ENCODE peak calls at places on chromosomes 4 and X, in five cellular contexts. K is right cardiac atrium, N is GDM1, Y is left ventricle myocardium superior, D is HT-29. Q is an unnamed sample.

GRCh38 chr4:145298885-145299284 is 118.5 kb upstream of the OTUD4 start:
- DNase-seq in K (no peak), N (no peak), Y (no peak), D (no peak), Q (no peak)

GRCh38 chrX:140422501-140422900 is 82.4 kb downstream of the SOX3 start:
- DNase-seq in K (no peak), N (no peak), Y (no peak), D (no peak), Q (no peak)

GRCh38 chr4:146957252-146957651 is 11.6 kb upstream of the TTC29 start:
- DNase-seq in K (no peak), N (no peak), Y (no peak), D (no peak), Q (no peak)

GRCh38 chr4:83618431-83618830 is 82.5 kb downstream of the GPAT3 start:
- DNase-seq in K (no peak), N (peak; percentile 29), Y (peak; percentile 41), D (peak; percentile 58), Q (peak; percentile 54)

GRCh38 chr4:45155081-45155777 is 428.9 kb upstream of the GNPDA2 start:
- DNase-seq in K (no peak), N (no peak), Y (no peak), D (no peak), Q (no peak)

GRCh38 chr4:162038112-162038511 is 125.7 kb downstream of the FSTL5 start:
- DNase-seq in K (no peak), N (no peak), Y (no peak), D (no peak), Q (no peak)

GRCh38 chr4:29549308-29549707 is 1170.9 kb upstream of the PCDH7 start:
- DNase-seq in K (no peak), N (no peak), Y (no peak), D (no peak), Q (no peak)

GRCh38 chr4:123408471-123409084 is 12.0 kb downstream of the SPRY1 start:
- DNase-seq in K (no peak), N (no peak), Y (no peak), D (no peak), Q (no peak)

GRCh38 chr4:65645185-65645584 is 25.1 kb downstream of the EPHA5 start:
- DNase-seq in K (no peak), N (no peak), Y (no peak), D (no peak), Q (no peak)

GRCh38 chr4:153785830-153786721 is 2.8 kb downstream of the SFRP2 start:
- DNase-seq in K (no peak), N (no peak), Y (no peak), D (peak; percentile 30), Q (no peak)

GRCh38 chrX:27555514-27555913 is 34.6 kb upstream of the DCAF8L2 start:
- DNase-seq in K (no peak), N (no peak), Y (no peak), D (peak; percentile 41), Q (no peak)

GRCh38 chr4:71126719-71127118 is 133.3 kb downstream of the DCK start:
- DNase-seq in K (no peak), N (no peak), Y (no peak), D (peak; percentile 59), Q (no peak)

GRCh38 chr4:110629214-110629754 is 6.4 kb upstream of the PITX2 start:
- DNase-seq in K (no peak), N (no peak), Y (no peak), D (no peak), Q (no peak)

GRCh38 chrX:12360389-12360788 is 222.1 kb downstream of the FRMPD4 start:
- DNase-seq in K (no peak), N (no peak), Y (no peak), D (no peak), Q (no peak)

GRCh38 chr4:10738826-10739489 is 54.4 kb upstream of the CLNK start:
- DNase-seq in K (no peak), N (no peak), Y (no peak), D (no peak), Q (no peak)

GRCh38 chr4:123967360-123967759 is 570.8 kb downstream of the SPRY1 start:
- DNase-seq in K (no peak), N (no peak), Y (no peak), D (no peak), Q (no peak)

GRCh38 chr4:23455482-23455881 is 434.4 kb downstream of the PPARGC1A start:
- DNase-seq in K (no peak), N (no peak), Y (no peak), D (peak; percentile 37), Q (no peak)

GRCh38 chrX:7147431-7147977 is at the start of gene STS:
- DNase-seq in K (peak; percentile 70), N (peak; percentile 67), Y (peak; percentile 72), D (peak; percentile 29), Q (peak; percentile 83)

GRCh38 chrX:115344885-115345653 is 55.6 kb downstream of the LUZP4 start:
- DNase-seq in K (peak; percentile 87), N (no peak), Y (peak; percentile 80), D (peak; percentile 73), Q (peak; percentile 87)

GRCh38 chr4:22003878-22004277 is 55.3 kb upstream of the KCNIP4 start:
- DNase-seq in K (no peak), N (no peak), Y (no peak), D (no peak), Q (no peak)

GRCh38 chr4:26787461-26788340 is 72.9 kb upstream of the STIM2 start:
- DNase-seq in K (peak; percentile 33), N (no peak), Y (peak; percentile 54), D (peak; percentile 91), Q (no peak)

GRCh38 chr4:165096776-165097175 is 15.9 kb downstream of the TMEM192 start:
- DNase-seq in K (no peak), N (no peak), Y (no peak), D (peak; percentile 3), Q (no peak)

GRCh38 chr4:126583509-126583908 is 1049.2 kb upstream of the INTU start:
- DNase-seq in K (no peak), N (peak; percentile 12), Y (no peak), D (peak; percentile 27), Q (no peak)

GRCh38 chr4:109411964-109412363 is 21.7 kb upstream of the SEC24B start:
- DNase-seq in K (peak; percentile 53), N (no peak), Y (peak; percentile 84), D (no peak), Q (no peak)

GRCh38 chr4:149486861-149487260 is 328.8 kb downstream of the IQCM start:
- DNase-seq in K (no peak), N (no peak), Y (no peak), D (no peak), Q (no peak)

GRCh38 chr4:145871209-145871608 is 67.4 kb downstream of the ZNF827 start:
- DNase-seq in K (no peak), N (no peak), Y (no peak), D (no peak), Q (no peak)

GRCh38 chrX:104679175-104679574 is 113.2 kb downstream of the IL1RAPL2 start:
- DNase-seq in K (no peak), N (no peak), Y (no peak), D (no peak), Q (no peak)

GRCh38 chr4:3250956-3251690 is 2.2 kb downstream of the MSANTD1 start:
- DNase-seq in K (peak; percentile 8), N (no peak), Y (peak; percentile 23), D (no peak), Q (peak; percentile 85)

GRCh38 chr4:168153596-168154440 is 61.5 kb downstream of the ANXA10 start:
- DNase-seq in K (peak; percentile 73), N (peak; percentile 49), Y (peak; percentile 87), D (peak; percentile 72), Q (peak; percentile 78)

GRCh38 chr4:38371391-38371851 is 292.6 kb upstream of the KLF3 start:
- DNase-seq in K (no peak), N (no peak), Y (no peak), D (no peak), Q (no peak)

GRCh38 chrX:123348468-123348867 is 164.4 kb downstream of the GRIA3 start:
- DNase-seq in K (no peak), N (no peak), Y (no peak), D (no peak), Q (no peak)

GRCh38 chrX:14064632-14065432 is 35.1 kb upstream of the GEMIN8 start:
- DNase-seq in K (no peak), N (no peak), Y (no peak), D (peak; percentile 1), Q (no peak)

GRCh38 chrX:69150294-69150960 is 14.8 kb downstream of the PJA1 start:
- DNase-seq in K (no peak), N (no peak), Y (no peak), D (no peak), Q (no peak)

GRCh38 chr4:110085131-110085530 is 113.3 kb downstream of the ELOVL6 start:
- DNase-seq in K (peak; percentile 20), N (no peak), Y (no peak), D (peak; percentile 93), Q (no peak)

GRCh38 chr4:6221296-6221850 is 21.0 kb upstream of the JAKMIP1 start:
- DNase-seq in K (no peak), N (no peak), Y (no peak), D (no peak), Q (no peak)

GRCh38 chrX:110944323-110944761 is 148.7 kb upstream of the CHRDL1 start:
- DNase-seq in K (no peak), N (no peak), Y (no peak), D (no peak), Q (no peak)

GRCh38 chr4:3723232-3723642 is 42.9 kb upstream of the ADRA2C start:
- DNase-seq in K (no peak), N (no peak), Y (no peak), D (no peak), Q (peak; percentile 49)

GRCh38 chrX:148049441-148049840 is 68.3 kb downstream of the FMR1NB start:
- DNase-seq in K (no peak), N (peak; percentile 24), Y (no peak), D (peak; percentile 76), Q (no peak)

GRCh38 chr4:105751718-105752299 is 43.2 kb downstream of the GSTCD start:
- DNase-seq in K (no peak), N (no peak), Y (no peak), D (no peak), Q (no peak)

GRCh38 chr4:72631296-72631695 is 62.3 kb upstream of the ADAMTS3 start:
- DNase-seq in K (peak; percentile 17), N (no peak), Y (peak; percentile 35), D (no peak), Q (no peak)